ENCODE peak calls at places on chromosomes 2 and 18, in seven cellular contexts. S is fibroblast of villous mesenchyme, O is HFF-Myc, J is brain microvascular endothelial cell, N is body of pancreas, B is fibroblast of pulmonary artery, W is Peyer's patch. H is an unnamed sample.

GRCh38 chr18:70907673-70908072 is 618.8 kb downstream of the SOCS6 start:
- DNase-seq in N (no peak), O (no peak), W (no peak), J (no peak), B (peak; percentile 31), S (no peak), H (no peak)

GRCh38 chr2:178484245-178485041 is 4.2 kb downstream of the PLEKHA3 start:
- DNase-seq in N (peak; percentile 68), B (peak; percentile 44), O (no peak), W (no peak), J (peak; percentile 60), S (no peak), H (no peak)

GRCh38 chr2:150850641-150851040 is 363.2 kb upstream of the RND3 start:
- DNase-seq in B (no peak), N (no peak), S (no peak), O (no peak), J (no peak), W (no peak), H (no peak)

GRCh38 chr2:217263796-217264195 is 403.9 kb upstream of the TNP1 start:
- DNase-seq in B (no peak), J (no peak), W (no peak), S (no peak), O (no peak), N (no peak), H (no peak)

GRCh38 chr18:73896685-73897084 is 250.9 kb downstream of the FBXO15 start:
- DNase-seq in B (no peak), S (no peak), J (no peak), W (no peak), N (no peak), O (no peak), H (no peak)

GRCh38 chr2:68429311-68429826 is 37.7 kb downstream of the FBXO48 start:
- DNase-seq in J (no peak), N (no peak), S (peak; percentile 47), O (no peak), B (peak; percentile 27), W (no peak), H (no peak)

GRCh38 chr18:3321133-3321812 is 59.3 kb downstream of the MYL12B start:
- DNase-seq in O (no peak), W (no peak), S (peak; percentile 88), J (peak; percentile 99), N (no peak), B (peak; percentile 99), H (peak; percentile 86)

GRCh38 chr2:147019296-147019695 is 825.5 kb upstream of the ACVR2A start:
- DNase-seq in W (no peak), S (peak; percentile 34), N (no peak), B (no peak), J (no peak), O (no peak), H (no peak)

GRCh38 chr2:33525666-33526065 is 49.2 kb downstream of the RASGRP3 start:
- DNase-seq in N (no peak), J (no peak), S (no peak), W (no peak), O (no peak), B (no peak), H (no peak)

GRCh38 chr18:9792565-9793226 is 84.6 kb downstream of the RAB31 start:
- DNase-seq in O (no peak), B (no peak), W (no peak), J (no peak), S (no peak), N (no peak), H (no peak)

GRCh38 chr2:238286551-238286950 is 1.9 kb downstream of the PER2 start:
- DNase-seq in J (peak; percentile 68), O (peak; percentile 51), B (peak; percentile 76), N (peak; percentile 89), W (peak; percentile 20), S (peak; percentile 90), H (no peak)

GRCh38 chr2:238286095-238286494 is 2.3 kb downstream of the PER2 start:
- DNase-seq in B (no peak), W (no peak), J (no peak), O (no peak), N (no peak), S (no peak), H (no peak)

GRCh38 chr2:238284802-238285515 is 3.5 kb downstream of the PER2 start:
- DNase-seq in J (no peak), S (no peak), B (no peak), N (peak; percentile 73), W (no peak), O (no peak), H (no peak)

GRCh38 chr2:238286987-238287386 is 1.4 kb downstream of the PER2 start:
- DNase-seq in B (no peak), O (no peak), J (no peak), N (peak; percentile 54), S (peak; percentile 6), W (no peak), H (no peak)

GRCh38 chr2:238285653-238286082 is 2.7 kb downstream of the PER2 start:
- DNase-seq in J (peak; percentile 95), O (peak; percentile 93), N (peak; percentile 94), W (peak; percentile 31), S (peak; percentile 98), B (peak; percentile 93), H (peak; percentile 94)
- H3K4me3 ChIP-seq in J (no peak overlapping the region), O (peak overlapping the region; percentile 12), N (no peak overlapping the region), W (no peak overlapping the region), S (peak overlapping the region; percentile 24), B (no peak overlapping the region), H (no peak overlapping the region)

GRCh38 chr2:237859082-237859433 is 365 bp upstream of the RAMP1 start:
- DNase-seq in N (no peak), J (no peak), B (no peak), O (no peak), W (no peak), S (no peak), H (no peak)
- H3K4me3 ChIP-seq in N (no peak overlapping the region), J (peak overlapping the region; percentile 26), B (peak overlapping the region; percentile 33), O (peak overlapping the region; percentile 23), W (no peak overlapping the region), S (peak overlapping the region; percentile 46), H (no peak overlapping the region)

GRCh38 chr2:136005462-136006205 is 20.2 kb upstream of the DARS1 start:
- DNase-seq in W (no peak), N (no peak), S (no peak), O (no peak), J (no peak), B (no peak), H (no peak)
- H3K4me3 ChIP-seq in W (no peak overlapping the region), N (no peak overlapping the region), S (no peak overlapping the region), O (no peak overlapping the region), J (no peak overlapping the region), B (no peak overlapping the region), H (no peak overlapping the region)

DNA sequence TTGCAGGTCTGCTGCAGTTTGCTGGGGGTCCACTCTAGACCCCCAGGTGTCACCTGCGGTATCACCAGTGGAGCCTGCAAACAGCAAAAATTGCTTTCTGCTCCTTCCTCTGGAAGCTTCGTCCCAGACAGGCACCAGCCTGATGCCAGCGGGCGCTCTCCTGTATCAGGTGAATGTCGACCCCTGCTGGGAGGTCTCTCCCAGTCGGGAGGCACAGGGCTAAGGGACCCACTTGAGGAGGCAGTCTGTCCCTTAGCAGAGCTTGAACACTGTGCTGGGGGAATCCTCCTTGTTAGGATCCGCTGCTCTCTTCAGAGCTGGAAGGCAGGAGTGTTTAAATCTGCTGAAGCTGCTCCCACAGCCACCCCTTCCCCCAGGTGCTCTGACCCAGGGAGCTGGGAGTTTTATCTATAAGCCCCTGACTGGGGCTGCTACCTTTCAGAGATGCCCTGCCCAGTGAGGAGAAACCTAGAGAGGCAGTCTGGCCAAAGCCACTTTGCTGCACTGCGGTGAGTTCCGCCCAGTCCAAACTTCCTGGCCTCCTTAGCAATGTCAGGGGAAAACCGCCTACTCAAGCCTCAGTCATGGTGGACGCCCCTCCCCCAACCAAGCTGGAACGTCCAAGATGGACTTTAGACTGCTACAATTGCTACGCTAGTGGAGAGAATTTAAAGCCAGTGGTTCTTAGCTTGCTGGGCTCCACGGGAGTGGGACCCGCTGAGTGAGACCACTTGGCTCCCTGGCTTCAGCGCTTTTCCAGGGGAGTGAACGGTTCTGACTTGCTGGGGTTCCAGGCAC is 652.5 kb downstream of the KCNJ3 start:
- DNase-seq in B (no peak), W (no peak), J (no peak), S (no peak), N (no peak), O (no peak), H (no peak)
- H3K4me3 ChIP-seq in B (no peak overlapping the region), W (no peak overlapping the region), J (no peak overlapping the region), S (no peak overlapping the region), N (no peak overlapping the region), O (no peak overlapping the region), H (no peak overlapping the region)

GRCh38 chr2:96118698-96119388 is 2.5 kb upstream of the ADRA2B start:
- DNase-seq in B (no peak), W (no peak), J (no peak), O (no peak), S (no peak), N (no peak), H (no peak)

GRCh38 chr2:96115631-96116423 is 544 bp downstream of the ADRA2B start:
- DNase-seq in B (no peak), N (no peak), W (no peak), S (no peak), O (no peak), J (no peak), H (no peak)

GRCh38 chr2:96116424-96116878 is at the start of gene ADRA2B:
- DNase-seq in J (no peak), W (peak; percentile 72), N (peak; percentile 80), O (no peak), B (no peak), S (peak; percentile 9), H (no peak)

GRCh38 chr2:96117701-96118588 is 1.6 kb upstream of the ADRA2B start:
- DNase-seq in O (no peak), S (no peak), J (no peak), W (no peak), N (no peak), B (no peak), H (no peak)

DNA sequence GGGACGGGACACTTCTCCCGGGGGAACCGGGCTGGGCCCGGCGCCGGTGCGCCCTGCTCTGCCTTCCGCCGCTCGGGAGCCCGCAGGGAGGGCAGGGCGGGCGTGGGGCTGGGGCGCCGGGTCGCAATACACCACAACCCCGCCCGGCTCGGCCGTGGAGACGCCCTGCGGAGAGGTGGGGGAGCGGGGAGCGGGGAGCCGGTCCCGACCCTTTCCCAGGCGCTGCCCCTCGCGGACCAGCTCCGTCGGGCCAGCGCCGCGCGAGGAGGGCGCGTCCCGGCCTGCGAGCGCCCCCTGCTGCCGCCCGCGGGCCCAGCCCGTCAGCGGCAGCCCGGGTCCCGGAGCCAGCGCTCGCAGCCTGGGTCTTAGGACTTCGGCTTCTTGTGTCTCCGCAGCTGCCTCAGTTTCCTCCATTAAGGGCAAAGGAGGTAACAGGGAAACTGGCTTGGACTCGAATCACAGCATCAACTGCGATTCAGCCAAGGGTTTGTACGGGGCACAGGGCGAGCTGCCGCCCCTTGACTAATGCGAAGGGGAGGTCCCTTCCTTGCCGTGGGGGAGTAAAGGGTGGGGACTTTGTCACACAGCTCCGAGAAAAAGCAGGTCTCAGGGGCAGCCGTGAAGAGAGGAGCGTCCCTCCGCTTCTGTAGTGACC is 635 bp upstream of the ADRA2B start:
- DNase-seq in J (no peak), B (peak; percentile 13), W (peak; percentile 36), N (peak; percentile 57), O (no peak), S (peak; percentile 12), H (no peak)
- H3K4me3 ChIP-seq in J (peak overlapping the region; percentile 20), B (no peak overlapping the region), W (peak overlapping the region; percentile 55), N (peak overlapping the region; percentile 54), O (peak overlapping the region; percentile 7), S (peak overlapping the region; percentile 38), H (peak overlapping the region; percentile 31)

H was measured in kidney epithelial cell.